ENCODE peak calls at places on chromosome 18, in four cellular contexts. O, I, R and B are unnamed samples.

GRCh38 chr18:48924621-48925601 is 25.9 kb downstream of the SMAD7 start:
- DNase-seq in I (no peak), O (no peak), R (no peak), B (no peak)

GRCh38 chr18:44740000-44740399 is 59.3 kb downstream of the SETBP1 start:
- DNase-seq in O (peak), I (no peak), R (no peak), B (no peak)

GRCh38 chr18:12744103-12744502 is 41.3 kb downstream of the PSMG2 start:
- DNase-seq in I (no peak), R (peak), O (no peak), B (peak)

GRCh38 chr18:27244259-27244658 is 59.2 kb upstream of the CHST9 start:
- DNase-seq in R (no peak), O (no peak), I (no peak), B (no peak)

GRCh38 chr18:22844643-22845042 is 88.5 kb upstream of the RBBP8 start:
- DNase-seq in O (no peak), I (no peak), R (no peak), B (no peak)

GRCh38 chr18:39942702-39943101 is 2012.3 kb upstream of the PIK3C3 start:
- DNase-seq in O (no peak), I (no peak), R (no peak), B (no peak)

GRCh38 chr18:2883137-2883671 is 36.4 kb downstream of the EMILIN2 start:
- DNase-seq in O (no peak), R (no peak), I (no peak), B (no peak)

GRCh38 chr18:41579185-41579584 is 375.8 kb upstream of the PIK3C3 start:
- DNase-seq in O (no peak), R (no peak), I (no peak), B (no peak)

GRCh38 chr18:59660398-59660797 is 36.8 kb downstream of the CCBE1 start:
- DNase-seq in R (no peak), O (no peak), I (no peak), B (no peak)

GRCh38 chr18:43001821-43002220 is 113.7 kb downstream of the RIT2 start:
- DNase-seq in O (no peak), I (no peak), R (no peak), B (no peak)

GRCh38 chr18:69838620-69839411 is 108.9 kb downstream of the CD226 start:
- DNase-seq in R (peak), O (no peak), I (no peak), B (peak)

GRCh38 chr18:27856839-27857238 is 320.1 kb downstream of the CDH2 start:
- DNase-seq in I (no peak), R (no peak), O (no peak), B (no peak)

GRCh38 chr18:44696892-44697291 is 16.2 kb downstream of the SETBP1 start:
- DNase-seq in R (no peak), I (no peak), O (peak), B (no peak)

GRCh38 chr18:20971886-20972267 is 139.7 kb downstream of the ROCK1 start:
- DNase-seq in I (no peak), O (no peak), R (peak), B (peak)

GRCh38 chr18:13696961-13697360 is 29.4 kb downstream of the FAM210A start:
- DNase-seq in I (no peak), R (no peak), O (no peak), B (no peak)

GRCh38 chr18:8411492-8411891 is 197.7 kb upstream of the RAB12 start:
- DNase-seq in O (no peak), R (no peak), I (no peak), B (no peak)

GRCh38 chr18:11077548-11078187 is 71.7 kb downstream of the PIEZO2 start:
- DNase-seq in O (no peak), I (no peak), R (no peak), B (no peak)

GRCh38 chr18:6752200-6752873 is 22.8 kb downstream of the ARHGAP28 start:
- DNase-seq in I (no peak), O (no peak), R (no peak), B (no peak)

GRCh38 chr18:77208969-77209368 is 40.7 kb upstream of the GALR1 start:
- DNase-seq in I (peak), R (no peak), O (no peak), B (no peak)

GRCh38 chr18:23307567-23308295 is 145.4 kb upstream of the RIOK3 start:
- DNase-seq in I (no peak), R (no peak), O (no peak), B (peak)

GRCh38 chr18:66511810-66512209 is 92.1 kb downstream of the CDH19 start:
- DNase-seq in O (no peak), R (no peak), I (no peak), B (no peak)

GRCh38 chr18:77098033-77098432 is 34.5 kb downstream of the MBP start:
- DNase-seq in I (no peak), O (no peak), R (no peak), B (no peak)

GRCh38 chr18:62357079-62357719 is 32.1 kb downstream of the TNFRSF11A start:
- DNase-seq in O (no peak), I (no peak), R (no peak), B (no peak)

GRCh38 chr18:33761363-33761762 is 183.3 kb downstream of the ASXL3 start:
- DNase-seq in O (no peak), R (no peak), I (no peak), B (no peak)

GRCh38 chr18:47595816-47596501 is 334.5 kb downstream of the SMAD2 start:
- DNase-seq in R (peak), O (no peak), I (no peak), B (peak)

GRCh38 chr18:48105317-48105716 is 174.9 kb upstream of the SMAD2 start:
- DNase-seq in R (no peak), O (no peak), I (no peak), B (no peak)

GRCh38 chr18:1311376-1311775 is 406.7 kb downstream of the ADCYAP1 start:
- DNase-seq in I (no peak), R (no peak), O (no peak), B (no peak)

GRCh38 chr18:48657446-48658120 is 118.8 kb downstream of the CTIF start:
- DNase-seq in I (peak), R (no peak), O (no peak), B (no peak)

GRCh38 chr18:45412577-45412976 is 202.7 kb upstream of the SLC14A2 start:
- DNase-seq in I (no peak), R (no peak), O (no peak), B (no peak)

GRCh38 chr18:72107647-72108046 is 436.5 kb downstream of the CBLN2 start:
- DNase-seq in O (no peak), R (no peak), I (no peak), B (no peak)

GRCh38 chr18:75538727-75539126 is 111.2 kb upstream of the SMIM21 start:
- DNase-seq in O (no peak), I (no peak), R (no peak), B (no peak)

GRCh38 chr18:23887493-23887892 is 127.1 kb upstream of the TTC39C start:
- DNase-seq in O (no peak), I (no peak), R (no peak), B (no peak)

GRCh38 chr18:77557030-77557429 is 307.4 kb downstream of the GALR1 start:
- DNase-seq in O (no peak), I (no peak), R (no peak), B (no peak)

GRCh38 chr18:48142353-48142752 is 211.9 kb upstream of the SMAD2 start:
- DNase-seq in R (no peak), O (no peak), I (no peak), B (no peak)

GRCh38 chr18:2901405-2901989 is 54.7 kb downstream of the EMILIN2 start:
- DNase-seq in I (no peak), O (no peak), R (no peak), B (no peak)

GRCh38 chr18:60987963-60988362 is 345.3 kb upstream of the CDH20 start:
- DNase-seq in I (no peak), O (no peak), R (no peak), B (no peak)

GRCh38 chr18:56495884-56496283 is 142.5 kb downstream of the TXNL1 start:
- DNase-seq in R (no peak), O (no peak), I (no peak), B (no peak)
- TF ChIP-seq POLR2A in R (no peak), O (no peak), I (no peak), B (no peak)

DNA sequence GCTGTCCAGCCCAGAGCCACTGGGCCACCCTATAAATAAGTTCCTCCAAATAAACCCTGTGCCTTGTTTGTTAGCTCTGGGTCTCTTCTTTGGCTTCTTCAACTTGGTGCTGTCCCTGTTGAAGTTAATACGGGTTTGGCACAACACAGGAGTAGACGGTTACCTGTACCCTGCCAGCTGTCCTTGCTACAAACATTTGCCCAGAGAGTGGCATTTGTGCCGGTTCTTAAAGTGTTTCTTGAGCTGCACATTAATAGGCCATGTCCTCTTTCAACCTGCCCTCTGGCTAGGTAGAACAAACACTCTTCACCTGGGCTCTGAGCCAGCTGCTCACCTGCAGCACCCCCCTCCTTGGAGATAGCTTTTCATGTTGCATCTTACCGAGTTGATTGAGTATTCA is 139.2 kb downstream of the NEDD4L start:
- DNase-seq in I (no peak), R (no peak), O (peak), B (no peak)
- TF ChIP-seq POLR2A in I (no peak), R (no peak), O (no peak), B (no peak)

DNA sequence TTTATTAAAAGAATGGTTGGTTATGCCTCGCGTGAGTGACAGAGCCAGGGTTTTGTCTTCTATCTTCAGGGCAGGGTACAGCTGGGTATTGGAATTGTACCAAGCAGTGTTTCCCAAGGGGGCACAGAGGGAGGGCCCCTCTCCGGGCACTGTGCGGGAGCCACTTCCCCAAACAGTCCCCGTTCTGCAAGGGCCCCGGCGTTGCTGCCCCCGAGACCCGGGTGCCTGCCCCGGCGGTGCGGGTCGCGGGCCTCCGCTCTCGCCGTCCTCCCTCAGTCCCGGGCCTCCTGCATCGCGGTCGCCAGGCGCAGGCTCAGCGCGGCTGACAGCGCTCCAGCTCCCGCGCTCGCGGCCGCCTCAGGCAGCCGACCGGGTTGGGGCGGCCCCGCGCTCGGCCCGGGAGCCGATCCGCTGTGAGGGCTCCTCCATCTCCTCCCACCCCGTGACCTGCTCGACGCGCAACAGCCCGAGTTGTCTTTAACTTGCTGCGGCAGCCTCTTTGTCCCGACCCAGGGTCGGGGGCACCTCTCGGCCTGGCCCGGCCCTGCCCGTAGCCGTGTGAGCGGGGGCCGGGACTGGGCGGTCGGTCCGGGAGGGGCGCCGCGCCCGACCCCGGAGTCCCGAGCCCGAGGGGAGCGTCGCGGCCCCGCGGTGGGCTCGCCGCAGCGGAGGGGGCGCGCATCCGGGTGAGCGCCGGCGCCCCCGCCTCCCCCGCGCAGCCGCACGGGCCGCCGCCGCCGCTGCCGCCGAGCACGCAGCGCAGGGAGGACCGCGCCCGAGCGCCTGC is 599 bp upstream of the GALNT1 start:
- DNase-seq in I (peak), R (no peak), O (peak), B (peak)
- TF ChIP-seq POLR2A in I (no peak), R (no peak), O (peak), B (peak)

GRCh38 chr18:9914584-9915290 is 921 bp downstream of the VAPA start:
- DNase-seq in I (peak), O (peak), R (peak), B (peak)
- TF ChIP-seq POLR2A in I (no peak), O (peak), R (no peak), B (no peak)

GRCh38 chr18:31606265-31606664 is 14.6 kb downstream of the TTR start:
- DNase-seq in I (no peak), R (no peak), O (no peak), B (no peak)
- TF ChIP-seq POLR2A in I (no peak), R (no peak), O (no peak), B (no peak)

GRCh38 chr18:38887671-38888020 is 1322.0 kb upstream of the CELF4 start:
- DNase-seq in I (no peak), O (no peak), R (no peak), B (no peak)
- TF ChIP-seq POLR2A in I (no peak), O (no peak), R (no peak), B (no peak)

DNA sequence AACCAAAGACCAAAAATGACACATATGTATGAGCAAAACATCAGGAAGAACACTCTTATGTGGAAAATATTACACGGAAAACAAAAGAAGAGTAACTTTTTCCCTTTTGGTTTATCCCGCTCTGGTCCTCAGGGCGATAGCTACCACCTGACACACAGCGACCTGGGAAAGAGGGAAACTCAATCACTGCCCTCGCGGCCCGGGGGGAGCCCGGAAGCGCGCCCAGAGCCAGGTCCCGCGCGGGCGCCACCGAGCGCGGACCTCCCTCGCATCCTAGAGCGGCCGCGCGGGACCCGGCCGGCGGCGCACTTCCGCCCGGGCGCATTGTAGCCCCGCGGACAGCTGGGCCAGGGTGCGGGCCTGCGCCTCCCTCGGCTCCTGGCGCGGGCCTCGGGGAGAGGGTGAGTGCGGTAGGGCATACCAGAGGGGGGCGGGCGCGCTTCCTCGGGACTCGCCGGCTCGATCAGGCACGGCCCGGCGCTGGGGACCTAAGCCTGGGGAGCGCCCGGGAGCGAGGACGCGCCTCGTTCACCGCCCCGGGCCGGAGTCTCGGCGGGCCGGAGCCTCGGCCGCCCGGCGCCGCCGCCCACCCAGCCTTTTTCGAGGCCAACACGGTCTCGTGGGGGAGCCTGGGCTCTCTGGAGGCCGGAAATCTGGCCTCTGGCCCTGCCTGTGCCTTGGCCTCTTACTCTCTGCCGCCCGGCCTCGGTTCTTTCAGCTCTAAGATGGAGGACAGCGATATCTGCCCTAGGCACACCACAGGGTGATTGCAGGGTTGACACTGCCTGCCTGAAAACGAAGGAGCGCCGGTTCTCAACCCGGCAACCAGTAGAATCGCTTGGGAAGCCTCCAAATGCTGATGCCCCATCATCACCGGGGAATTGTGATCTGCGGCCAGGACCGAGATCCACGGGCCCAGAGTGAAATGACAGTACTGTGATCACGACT is at the start of gene ELAC1:
- DNase-seq in O (peak), I (peak), R (peak), B (peak)
- TF ChIP-seq POLR2A in O (peak), I (no peak), R (peak), B (peak)

DNA sequence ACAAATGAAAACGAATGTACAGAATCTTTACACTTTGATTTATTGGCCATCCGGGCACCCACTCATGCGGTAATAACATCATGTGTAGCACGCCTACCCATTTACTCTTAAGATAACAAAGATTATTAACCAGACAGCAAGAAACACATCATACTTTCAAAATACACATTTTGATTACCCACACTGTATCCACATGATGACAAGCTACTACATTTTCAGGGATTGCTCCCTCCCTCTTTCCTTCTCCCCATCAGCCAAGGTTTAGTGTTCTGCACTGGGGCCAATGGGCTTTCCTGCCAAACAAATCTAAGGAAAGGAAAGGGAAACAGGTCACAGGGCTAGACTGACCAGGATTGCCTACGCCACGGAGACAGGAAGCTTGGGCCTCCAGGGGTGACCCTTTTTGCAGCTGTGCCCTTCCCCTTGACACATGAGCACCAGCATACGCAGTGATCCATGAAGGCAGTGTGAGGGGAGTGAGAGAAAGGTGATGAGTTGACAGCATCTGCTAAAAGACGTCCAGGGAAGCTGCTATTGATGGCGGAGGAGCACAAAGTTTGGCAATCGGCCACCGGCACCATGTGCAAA is 76.5 kb downstream of the ZNF521 start:
- DNase-seq in I (no peak), O (no peak), R (no peak), B (no peak)
- TF ChIP-seq POLR2A in I (no peak), O (no peak), R (no peak), B (no peak)

GRCh38 chr18:36849288-36850011 is 20.5 kb downstream of the KIAA1328 start:
- DNase-seq in O (no peak), R (no peak), I (no peak), B (no peak)

GRCh38 chr18:36851202-36851590 is 22.3 kb downstream of the KIAA1328 start:
- DNase-seq in R (no peak), O (no peak), I (no peak), B (no peak)

GRCh38 chr18:36848609-36849008 is 19.7 kb downstream of the KIAA1328 start:
- DNase-seq in I (no peak), O (no peak), R (no peak), B (no peak)

GRCh38 chr18:36850527-36851201 is 21.7 kb downstream of the KIAA1328 start:
- DNase-seq in O (no peak), I (no peak), R (no peak), B (no peak)
- TF ChIP-seq POLR2A in O (no peak), I (no peak), R (no peak), B (no peak)

DNA sequence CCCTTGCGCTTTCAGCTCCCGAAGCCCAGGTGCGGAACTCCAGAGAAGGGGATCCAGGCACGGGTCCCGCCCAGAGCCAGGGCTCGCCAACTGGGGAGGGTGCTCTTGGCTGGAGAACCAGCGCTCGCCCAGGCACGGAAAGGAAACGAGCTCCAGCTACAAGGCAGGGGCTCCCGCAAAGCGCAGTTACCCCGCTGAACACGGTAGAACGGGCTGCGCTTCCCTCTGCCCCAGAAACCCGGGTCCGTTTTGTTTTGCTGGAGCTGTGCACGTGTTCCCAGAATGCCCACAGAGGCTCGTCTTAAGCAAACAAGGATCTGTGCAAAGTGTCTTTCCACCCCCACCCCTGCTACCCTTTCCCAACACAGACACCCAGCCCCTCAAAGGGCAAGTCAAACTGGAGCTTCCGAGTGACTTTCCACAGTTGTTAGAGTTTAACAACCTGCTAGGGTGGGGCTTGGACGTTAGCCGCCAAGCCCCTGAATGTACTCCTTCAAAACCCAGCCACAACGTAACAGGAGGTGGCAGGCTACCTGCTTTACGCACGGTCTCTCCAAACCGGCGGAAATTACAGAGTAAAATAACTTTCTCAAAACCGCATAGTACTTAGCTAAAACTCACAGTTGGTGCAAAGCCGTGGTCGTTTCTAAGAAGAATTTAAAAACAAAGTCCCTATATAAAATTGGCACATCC is 772 bp downstream of the RNF125 start:
- DNase-seq in R (peak), I (no peak), O (peak), B (no peak)
- TF ChIP-seq POLR2A in R (no peak), I (no peak), O (no peak), B (no peak)